ENCODE peak calls at places on chromosomes 3 and 15, in ten cellular contexts. C is NCI-H510A treated with DMSO at 0.1 percent for 48 hours; M is B cell; T is NCI-H1092 treated with DMSO at 0.1 percent for 48 hours; E is neural crest cell; N is HEK293T; S is substantia nigra; U is mammary epithelial cell; K is M059J; G is activated CD4-positive, alpha-beta T cell treated with anti-CD3 and anti-CD28 coated beads, Interleukin-2, amount 10 ng/mL, durations not matched to agents 7 days and 5 days. W is an unnamed sample.

GRCh38 chr15:73988075-73988969 is 3.8 kb downstream of the STOML1 start:
- DNase-seq in N (no peak), U (peak; percentile 90), E (no peak), T (no peak), G (no peak), K (peak; percentile 64), C (no peak), M (no peak), S (no peak), W (no peak)

GRCh38 chr15:91694829-91695205 is 158.7 kb upstream of the SLCO3A1 start:
- DNase-seq in U (peak; percentile 61), S (no peak), T (no peak), M (no peak), K (peak; percentile 36), G (no peak), N (no peak), C (no peak), E (no peak), W (no peak)

GRCh38 chr3:34856081-34856480 is 783.2 kb upstream of the ARPP21 start:
- DNase-seq in T (no peak), N (no peak), M (no peak), E (no peak), C (no peak), G (no peak), K (no peak), S (no peak), U (no peak), W (no peak)

GRCh38 chr3:82133070-82133606 is 371.7 kb upstream of the GBE1 start:
- DNase-seq in U (peak; percentile 24), E (peak; percentile 54), T (peak; percentile 31), C (peak; percentile 21), K (peak; percentile 41), G (peak; percentile 47), M (peak; percentile 16), N (peak; percentile 64), S (peak; percentile 6), W (peak; percentile 74)

GRCh38 chr15:38217788-38218609 is 34.6 kb upstream of the SPRED1 start:
- DNase-seq in U (peak; percentile 88), M (no peak), E (no peak), N (no peak), C (no peak), S (no peak), K (peak; percentile 31), T (peak; percentile 27), G (no peak), W (no peak)

GRCh38 chr3:139677341-139678155 is at the start of gene NMNAT3:
- DNase-seq in K (peak; percentile 76), S (peak; percentile 75), G (peak; percentile 81), U (peak; percentile 45), N (peak; percentile 75), M (peak; percentile 85), E (peak; percentile 74), C (peak; percentile 8), T (peak; percentile 87), W (peak; percentile 90)

GRCh38 chr3:126931806-126932187 is 51.1 kb upstream of the PLXNA1 start:
- DNase-seq in E (no peak), T (no peak), U (no peak), M (no peak), G (no peak), N (no peak), C (no peak), K (no peak), S (no peak), W (no peak)

GRCh38 chr3:125582707-125583106 is 12.6 kb downstream of the OSBPL11 start:
- DNase-seq in N (no peak), T (no peak), U (no peak), S (no peak), M (no peak), C (no peak), K (peak; percentile 28), G (peak; percentile 20), E (no peak), W (no peak)

GRCh38 chr15:88225484-88225883 is 31.1 kb downstream of the NTRK3 start:
- DNase-seq in E (no peak), G (no peak), M (no peak), K (no peak), N (no peak), T (no peak), S (no peak), U (no peak), C (no peak), W (peak; percentile 31)

GRCh38 chr15:69415381-69415780 is 1.2 kb downstream of the KIF23 start:
- DNase-seq in E (no peak), C (no peak), K (peak; percentile 25), N (no peak), G (no peak), S (no peak), U (no peak), M (no peak), T (no peak), W (no peak)

GRCh38 chr3:195549931-195550519 is 6.9 kb upstream of the PPP1R2 start:
- DNase-seq in C (peak; percentile 55), N (no peak), K (no peak), M (peak; percentile 51), E (no peak), U (no peak), G (peak; percentile 89), T (no peak), S (no peak), W (peak; percentile 92)

GRCh38 chr3:15241341-15241740 is 35.3 kb downstream of the CAPN7 start:
- DNase-seq in C (no peak), M (peak; percentile 52), N (no peak), S (no peak), E (no peak), K (peak; percentile 6), G (peak; percentile 60), U (no peak), T (no peak), W (peak; percentile 80)

GRCh38 chr15:63420333-63420741 is 38.7 kb upstream of the CA12 start:
- DNase-seq in T (no peak), K (peak; percentile 54), G (no peak), M (no peak), E (no peak), N (peak; percentile 11), S (no peak), U (peak; percentile 33), C (peak; percentile 8), W (no peak)

GRCh38 chr3:179624471-179624870 is 19.9 kb downstream of the NDUFB5 start:
- DNase-seq in S (no peak), K (peak; percentile 71), N (no peak), T (no peak), M (no peak), U (no peak), G (no peak), E (no peak), C (no peak), W (no peak)

GRCh38 chr15:66832679-66833078 is 130.6 kb downstream of the SMAD6 start:
- DNase-seq in C (no peak), U (no peak), N (no peak), T (no peak), S (no peak), K (no peak), M (no peak), E (no peak), G (no peak), W (peak; percentile 6)

GRCh38 chr15:39888809-39889208 is 31.3 kb downstream of the GPR176 start:
- DNase-seq in T (no peak), M (no peak), G (no peak), K (peak; percentile 34), S (no peak), U (no peak), E (no peak), C (no peak), N (no peak), W (no peak)

GRCh38 chr15:23645379-23646164 is 2.1 kb downstream of the MAGEL2 start:
- DNase-seq in S (no peak), U (no peak), N (no peak), K (no peak), E (peak; percentile 25), T (no peak), G (no peak), M (peak; percentile 28), C (no peak), W (no peak)